ENCODE peak calls at places on chromosomes 16 and 17, in nine cellular contexts. One of them, this sample, is unnamed.
A peak's percentile ranks its signal among the peaks of the same experiment; 100 is the strongest.

GRCh38 chr16:85370881-85371651 is 242.1 kb upstream of the GSE1 start:
- DNase-seq in activated CD4-positive, alpha-beta T cell treated with anti-CD3 and anti-CD28 coated beads for 36 hours: no peak
- DNase-seq in activated CD4-positive, CD25-positive, alpha-beta regulatory T cell treated with anti-CD3 and anti-CD28 coated beads, Interleukin-2, amount 50 U/mL, for 16 hours: no peak
- DNase-seq in activated T-helper 1 cell treated with Interleukin-2 at 50 U/mL for 16 hours: no peak
- DNase-seq in head of caudate nucleus: no peak
- DNase-seq in HuH-7.5: no peak
- DNase-seq in HS-5: no peak
- DNase-seq in stimulated activated CD4-positive, alpha-beta T cell treated with anti-CD3 and anti-CD28 coated beads, Interleukin-1b, Interleukin-23, amount 100 ng/mL, for 1 hour: no peak
- DNase-seq in NCI-H1436: no peak
- DNase-seq in this sample: no peak

GRCh38 chr17:32142038-32142856 is at the start of gene RHOT1:
- DNase-seq in activated CD4-positive, alpha-beta T cell treated with anti-CD3 and anti-CD28 coated beads for 36 hours: peak; percentile 85
- DNase-seq in HuH-7.5: peak; percentile 67
- DNase-seq in NCI-H1436: peak; percentile 82
- DNase-seq in head of caudate nucleus: peak; percentile 85
- DNase-seq in activated CD4-positive, CD25-positive, alpha-beta regulatory T cell treated with anti-CD3 and anti-CD28 coated beads, Interleukin-2, amount 50 U/mL, for 16 hours: peak; percentile 46
- DNase-seq in activated T-helper 1 cell treated with Interleukin-2 at 50 U/mL for 16 hours: peak; percentile 62
- DNase-seq in HS-5: peak; percentile 74
- DNase-seq in stimulated activated CD4-positive, alpha-beta T cell treated with anti-CD3 and anti-CD28 coated beads, Interleukin-1b, Interleukin-23, amount 100 ng/mL, for 1 hour: peak; percentile 18
- DNase-seq in this sample: peak; percentile 76

GRCh38 chr16:66116163-66116792 is 250.2 kb upstream of the CDH5 start:
- DNase-seq in activated T-helper 1 cell treated with Interleukin-2 at 50 U/mL for 16 hours: no peak
- DNase-seq in NCI-H1436: no peak
- DNase-seq in HuH-7.5: no peak
- DNase-seq in HS-5: no peak
- DNase-seq in activated CD4-positive, CD25-positive, alpha-beta regulatory T cell treated with anti-CD3 and anti-CD28 coated beads, Interleukin-2, amount 50 U/mL, for 16 hours: no peak
- DNase-seq in head of caudate nucleus: no peak
- DNase-seq in activated CD4-positive, alpha-beta T cell treated with anti-CD3 and anti-CD28 coated beads for 36 hours: no peak
- DNase-seq in stimulated activated CD4-positive, alpha-beta T cell treated with anti-CD3 and anti-CD28 coated beads, Interleukin-1b, Interleukin-23, amount 100 ng/mL, for 1 hour: no peak
- DNase-seq in this sample: no peak

GRCh38 chr16:4404967-4405696 is 11.3 kb downstream of the CORO7 start:
- DNase-seq in HS-5: no peak
- DNase-seq in activated T-helper 1 cell treated with Interleukin-2 at 50 U/mL for 16 hours: no peak
- DNase-seq in activated CD4-positive, CD25-positive, alpha-beta regulatory T cell treated with anti-CD3 and anti-CD28 coated beads, Interleukin-2, amount 50 U/mL, for 16 hours: no peak
- DNase-seq in NCI-H1436: no peak
- DNase-seq in activated CD4-positive, alpha-beta T cell treated with anti-CD3 and anti-CD28 coated beads for 36 hours: no peak
- DNase-seq in head of caudate nucleus: no peak
- DNase-seq in HuH-7.5: no peak
- DNase-seq in stimulated activated CD4-positive, alpha-beta T cell treated with anti-CD3 and anti-CD28 coated beads, Interleukin-1b, Interleukin-23, amount 100 ng/mL, for 1 hour: no peak
- DNase-seq in this sample: no peak

GRCh38 chr17:62787358-62787757 is 20.8 kb downstream of the MARCHF10 start:
- DNase-seq in stimulated activated CD4-positive, alpha-beta T cell treated with anti-CD3 and anti-CD28 coated beads, Interleukin-1b, Interleukin-23, amount 100 ng/mL, for 1 hour: no peak
- DNase-seq in HuH-7.5: no peak
- DNase-seq in activated T-helper 1 cell treated with Interleukin-2 at 50 U/mL for 16 hours: no peak
- DNase-seq in HS-5: peak; percentile 35
- DNase-seq in activated CD4-positive, CD25-positive, alpha-beta regulatory T cell treated with anti-CD3 and anti-CD28 coated beads, Interleukin-2, amount 50 U/mL, for 16 hours: no peak
- DNase-seq in NCI-H1436: no peak
- DNase-seq in activated CD4-positive, alpha-beta T cell treated with anti-CD3 and anti-CD28 coated beads for 36 hours: no peak
- DNase-seq in head of caudate nucleus: no peak
- DNase-seq in this sample: no peak

GRCh38 chr17:63275318-63275967 is 170.7 kb downstream of the CYB561 start:
- DNase-seq in head of caudate nucleus: no peak
- DNase-seq in activated CD4-positive, alpha-beta T cell treated with anti-CD3 and anti-CD28 coated beads for 36 hours: peak; percentile 51
- DNase-seq in activated T-helper 1 cell treated with Interleukin-2 at 50 U/mL for 16 hours: no peak
- DNase-seq in NCI-H1436: no peak
- DNase-seq in HuH-7.5: peak; percentile 1
- DNase-seq in HS-5: peak; percentile 95
- DNase-seq in stimulated activated CD4-positive, alpha-beta T cell treated with anti-CD3 and anti-CD28 coated beads, Interleukin-1b, Interleukin-23, amount 100 ng/mL, for 1 hour: no peak
- DNase-seq in activated CD4-positive, CD25-positive, alpha-beta regulatory T cell treated with anti-CD3 and anti-CD28 coated beads, Interleukin-2, amount 50 U/mL, for 16 hours: no peak
- DNase-seq in this sample: no peak

GRCh38 chr17:4944554-4945175 is 3.7 kb downstream of the PFN1 start:
- DNase-seq in activated CD4-positive, CD25-positive, alpha-beta regulatory T cell treated with anti-CD3 and anti-CD28 coated beads, Interleukin-2, amount 50 U/mL, for 16 hours: no peak
- DNase-seq in HS-5: no peak
- DNase-seq in activated CD4-positive, alpha-beta T cell treated with anti-CD3 and anti-CD28 coated beads for 36 hours: peak; percentile 63
- DNase-seq in HuH-7.5: no peak
- DNase-seq in activated T-helper 1 cell treated with Interleukin-2 at 50 U/mL for 16 hours: no peak
- DNase-seq in head of caudate nucleus: no peak
- DNase-seq in stimulated activated CD4-positive, alpha-beta T cell treated with anti-CD3 and anti-CD28 coated beads, Interleukin-1b, Interleukin-23, amount 100 ng/mL, for 1 hour: no peak
- DNase-seq in NCI-H1436: no peak
- DNase-seq in this sample: no peak

GRCh38 chr16:23403547-23403946 is 49.4 kb downstream of the COG7 start:
- DNase-seq in activated T-helper 1 cell treated with Interleukin-2 at 50 U/mL for 16 hours: no peak
- DNase-seq in NCI-H1436: no peak
- DNase-seq in activated CD4-positive, CD25-positive, alpha-beta regulatory T cell treated with anti-CD3 and anti-CD28 coated beads, Interleukin-2, amount 50 U/mL, for 16 hours: no peak
- DNase-seq in HuH-7.5: no peak
- DNase-seq in head of caudate nucleus: no peak
- DNase-seq in stimulated activated CD4-positive, alpha-beta T cell treated with anti-CD3 and anti-CD28 coated beads, Interleukin-1b, Interleukin-23, amount 100 ng/mL, for 1 hour: no peak
- DNase-seq in activated CD4-positive, alpha-beta T cell treated with anti-CD3 and anti-CD28 coated beads for 36 hours: no peak
- DNase-seq in HS-5: no peak
- DNase-seq in this sample: no peak

GRCh38 chr17:4974064-4974670 is 6.5 kb upstream of the SPAG7 start:
- DNase-seq in activated T-helper 1 cell treated with Interleukin-2 at 50 U/mL for 16 hours: no peak
- DNase-seq in stimulated activated CD4-positive, alpha-beta T cell treated with anti-CD3 and anti-CD28 coated beads, Interleukin-1b, Interleukin-23, amount 100 ng/mL, for 1 hour: no peak
- DNase-seq in HuH-7.5: no peak
- DNase-seq in NCI-H1436: no peak
- DNase-seq in head of caudate nucleus: no peak
- DNase-seq in HS-5: no peak
- DNase-seq in activated CD4-positive, alpha-beta T cell treated with anti-CD3 and anti-CD28 coated beads for 36 hours: no peak
- DNase-seq in activated CD4-positive, CD25-positive, alpha-beta regulatory T cell treated with anti-CD3 and anti-CD28 coated beads, Interleukin-2, amount 50 U/mL, for 16 hours: no peak
- DNase-seq in this sample: no peak

GRCh38 chr17:80727409-80727755 is 182.7 kb downstream of the RPTOR start:
- DNase-seq in HS-5: no peak
- DNase-seq in activated CD4-positive, CD25-positive, alpha-beta regulatory T cell treated with anti-CD3 and anti-CD28 coated beads, Interleukin-2, amount 50 U/mL, for 16 hours: no peak
- DNase-seq in stimulated activated CD4-positive, alpha-beta T cell treated with anti-CD3 and anti-CD28 coated beads, Interleukin-1b, Interleukin-23, amount 100 ng/mL, for 1 hour: no peak
- DNase-seq in NCI-H1436: no peak
- DNase-seq in activated T-helper 1 cell treated with Interleukin-2 at 50 U/mL for 16 hours: no peak
- DNase-seq in head of caudate nucleus: no peak
- DNase-seq in HuH-7.5: no peak
- DNase-seq in activated CD4-positive, alpha-beta T cell treated with anti-CD3 and anti-CD28 coated beads for 36 hours: no peak
- DNase-seq in this sample: no peak

GRCh38 chr17:29616300-29617048 is 6.2 kb downstream of the CORO6 start:
- DNase-seq in activated T-helper 1 cell treated with Interleukin-2 at 50 U/mL for 16 hours: no peak
- DNase-seq in HuH-7.5: no peak
- DNase-seq in stimulated activated CD4-positive, alpha-beta T cell treated with anti-CD3 and anti-CD28 coated beads, Interleukin-1b, Interleukin-23, amount 100 ng/mL, for 1 hour: no peak
- DNase-seq in activated CD4-positive, CD25-positive, alpha-beta regulatory T cell treated with anti-CD3 and anti-CD28 coated beads, Interleukin-2, amount 50 U/mL, for 16 hours: no peak
- DNase-seq in head of caudate nucleus: no peak
- DNase-seq in NCI-H1436: no peak
- DNase-seq in HS-5: no peak
- DNase-seq in activated CD4-positive, alpha-beta T cell treated with anti-CD3 and anti-CD28 coated beads for 36 hours: peak; percentile 46
- DNase-seq in this sample: no peak

GRCh38 chr16:48049832-48050231 is 106.0 kb downstream of the ABCC12 start:
- DNase-seq in HuH-7.5: no peak
- DNase-seq in head of caudate nucleus: no peak
- DNase-seq in activated CD4-positive, alpha-beta T cell treated with anti-CD3 and anti-CD28 coated beads for 36 hours: no peak
- DNase-seq in activated T-helper 1 cell treated with Interleukin-2 at 50 U/mL for 16 hours: no peak
- DNase-seq in stimulated activated CD4-positive, alpha-beta T cell treated with anti-CD3 and anti-CD28 coated beads, Interleukin-1b, Interleukin-23, amount 100 ng/mL, for 1 hour: no peak
- DNase-seq in HS-5: no peak
- DNase-seq in NCI-H1436: no peak
- DNase-seq in activated CD4-positive, CD25-positive, alpha-beta regulatory T cell treated with anti-CD3 and anti-CD28 coated beads, Interleukin-2, amount 50 U/mL, for 16 hours: no peak
- DNase-seq in this sample: no peak

GRCh38 chr16:84518804-84519341 is 14.4 kb upstream of the MEAK7 start:
- DNase-seq in stimulated activated CD4-positive, alpha-beta T cell treated with anti-CD3 and anti-CD28 coated beads, Interleukin-1b, Interleukin-23, amount 100 ng/mL, for 1 hour: no peak
- DNase-seq in activated CD4-positive, CD25-positive, alpha-beta regulatory T cell treated with anti-CD3 and anti-CD28 coated beads, Interleukin-2, amount 50 U/mL, for 16 hours: no peak
- DNase-seq in activated CD4-positive, alpha-beta T cell treated with anti-CD3 and anti-CD28 coated beads for 36 hours: peak; percentile 74
- DNase-seq in head of caudate nucleus: no peak
- DNase-seq in activated T-helper 1 cell treated with Interleukin-2 at 50 U/mL for 16 hours: peak; percentile 48
- DNase-seq in HS-5: no peak
- DNase-seq in HuH-7.5: no peak
- DNase-seq in NCI-H1436: peak; percentile 56
- DNase-seq in this sample: no peak

GRCh38 chr17:78458091-78458490 is 79.6 kb downstream of the PGS1 start:
- DNase-seq in HS-5: no peak
- DNase-seq in NCI-H1436: no peak
- DNase-seq in stimulated activated CD4-positive, alpha-beta T cell treated with anti-CD3 and anti-CD28 coated beads, Interleukin-1b, Interleukin-23, amount 100 ng/mL, for 1 hour: no peak
- DNase-seq in activated T-helper 1 cell treated with Interleukin-2 at 50 U/mL for 16 hours: no peak
- DNase-seq in HuH-7.5: no peak
- DNase-seq in head of caudate nucleus: no peak
- DNase-seq in activated CD4-positive, alpha-beta T cell treated with anti-CD3 and anti-CD28 coated beads for 36 hours: no peak
- DNase-seq in activated CD4-positive, CD25-positive, alpha-beta regulatory T cell treated with anti-CD3 and anti-CD28 coated beads, Interleukin-2, amount 50 U/mL, for 16 hours: no peak
- DNase-seq in this sample: no peak

GRCh38 chr17:73065376-73065775 is 27.1 kb downstream of the SLC39A11 start:
- DNase-seq in NCI-H1436: no peak
- DNase-seq in HS-5: no peak
- DNase-seq in activated CD4-positive, CD25-positive, alpha-beta regulatory T cell treated with anti-CD3 and anti-CD28 coated beads, Interleukin-2, amount 50 U/mL, for 16 hours: no peak
- DNase-seq in HuH-7.5: no peak
- DNase-seq in stimulated activated CD4-positive, alpha-beta T cell treated with anti-CD3 and anti-CD28 coated beads, Interleukin-1b, Interleukin-23, amount 100 ng/mL, for 1 hour: no peak
- DNase-seq in activated T-helper 1 cell treated with Interleukin-2 at 50 U/mL for 16 hours: no peak
- DNase-seq in activated CD4-positive, alpha-beta T cell treated with anti-CD3 and anti-CD28 coated beads for 36 hours: no peak
- DNase-seq in head of caudate nucleus: no peak
- DNase-seq in this sample: no peak

GRCh38 chr16:75529959-75530358 is 5.9 kb downstream of the CHST5 start:
- DNase-seq in stimulated activated CD4-positive, alpha-beta T cell treated with anti-CD3 and anti-CD28 coated beads, Interleukin-1b, Interleukin-23, amount 100 ng/mL, for 1 hour: no peak
- DNase-seq in activated T-helper 1 cell treated with Interleukin-2 at 50 U/mL for 16 hours: no peak
- DNase-seq in NCI-H1436: no peak
- DNase-seq in activated CD4-positive, alpha-beta T cell treated with anti-CD3 and anti-CD28 coated beads for 36 hours: no peak
- DNase-seq in HuH-7.5: no peak
- DNase-seq in activated CD4-positive, CD25-positive, alpha-beta regulatory T cell treated with anti-CD3 and anti-CD28 coated beads, Interleukin-2, amount 50 U/mL, for 16 hours: no peak
- DNase-seq in head of caudate nucleus: no peak
- DNase-seq in HS-5: no peak
- DNase-seq in this sample: no peak

GRCh38 chr17:34706029-34706428 is 126.6 kb downstream of the TMEM132E start:
- DNase-seq in HS-5: no peak
- DNase-seq in head of caudate nucleus: no peak
- DNase-seq in NCI-H1436: no peak
- DNase-seq in activated T-helper 1 cell treated with Interleukin-2 at 50 U/mL for 16 hours: no peak
- DNase-seq in activated CD4-positive, alpha-beta T cell treated with anti-CD3 and anti-CD28 coated beads for 36 hours: peak; percentile 53
- DNase-seq in stimulated activated CD4-positive, alpha-beta T cell treated with anti-CD3 and anti-CD28 coated beads, Interleukin-1b, Interleukin-23, amount 100 ng/mL, for 1 hour: no peak
- DNase-seq in HuH-7.5: no peak
- DNase-seq in activated CD4-positive, CD25-positive, alpha-beta regulatory T cell treated with anti-CD3 and anti-CD28 coated beads, Interleukin-2, amount 50 U/mL, for 16 hours: no peak
- DNase-seq in this sample: peak; percentile 62

GRCh38 chr17:71334041-71334781 is 786.6 kb upstream of the SOX9 start:
- DNase-seq in HS-5: no peak
- DNase-seq in activated CD4-positive, alpha-beta T cell treated with anti-CD3 and anti-CD28 coated beads for 36 hours: no peak
- DNase-seq in head of caudate nucleus: no peak
- DNase-seq in activated T-helper 1 cell treated with Interleukin-2 at 50 U/mL for 16 hours: no peak
- DNase-seq in NCI-H1436: no peak
- DNase-seq in HuH-7.5: no peak
- DNase-seq in stimulated activated CD4-positive, alpha-beta T cell treated with anti-CD3 and anti-CD28 coated beads, Interleukin-1b, Interleukin-23, amount 100 ng/mL, for 1 hour: no peak
- DNase-seq in activated CD4-positive, CD25-positive, alpha-beta regulatory T cell treated with anti-CD3 and anti-CD28 coated beads, Interleukin-2, amount 50 U/mL, for 16 hours: no peak
- DNase-seq in this sample: no peak

GRCh38 chr17:19389386-19389785 is 2.4 kb upstream of the MFAP4 start:
- DNase-seq in activated CD4-positive, CD25-positive, alpha-beta regulatory T cell treated with anti-CD3 and anti-CD28 coated beads, Interleukin-2, amount 50 U/mL, for 16 hours: no peak
- DNase-seq in NCI-H1436: no peak
- DNase-seq in activated CD4-positive, alpha-beta T cell treated with anti-CD3 and anti-CD28 coated beads for 36 hours: no peak
- DNase-seq in head of caudate nucleus: peak; percentile 12
- DNase-seq in activated T-helper 1 cell treated with Interleukin-2 at 50 U/mL for 16 hours: no peak
- DNase-seq in stimulated activated CD4-positive, alpha-beta T cell treated with anti-CD3 and anti-CD28 coated beads, Interleukin-1b, Interleukin-23, amount 100 ng/mL, for 1 hour: no peak
- DNase-seq in HS-5: no peak
- DNase-seq in HuH-7.5: no peak
- DNase-seq in this sample: no peak

GRCh38 chr17:67477687-67478086 is 100.6 kb downstream of the PITPNC1 start:
- DNase-seq in activated CD4-positive, alpha-beta T cell treated with anti-CD3 and anti-CD28 coated beads for 36 hours: peak; percentile 82
- DNase-seq in head of caudate nucleus: no peak
- DNase-seq in activated CD4-positive, CD25-positive, alpha-beta regulatory T cell treated with anti-CD3 and anti-CD28 coated beads, Interleukin-2, amount 50 U/mL, for 16 hours: no peak
- DNase-seq in activated T-helper 1 cell treated with Interleukin-2 at 50 U/mL for 16 hours: no peak
- DNase-seq in HS-5: no peak
- DNase-seq in HuH-7.5: no peak
- DNase-seq in stimulated activated CD4-positive, alpha-beta T cell treated with anti-CD3 and anti-CD28 coated beads, Interleukin-1b, Interleukin-23, amount 100 ng/mL, for 1 hour: peak; percentile 10
- DNase-seq in NCI-H1436: no peak
- DNase-seq in this sample: no peak

GRCh38 chr16:58582971-58583765 is 46.5 kb downstream of the CNOT1 start:
- DNase-seq in NCI-H1436: no peak
- DNase-seq in HS-5: no peak
- DNase-seq in activated T-helper 1 cell treated with Interleukin-2 at 50 U/mL for 16 hours: no peak
- DNase-seq in activated CD4-positive, CD25-positive, alpha-beta regulatory T cell treated with anti-CD3 and anti-CD28 coated beads, Interleukin-2, amount 50 U/mL, for 16 hours: no peak
- DNase-seq in HuH-7.5: no peak
- DNase-seq in head of caudate nucleus: no peak
- DNase-seq in stimulated activated CD4-positive, alpha-beta T cell treated with anti-CD3 and anti-CD28 coated beads, Interleukin-1b, Interleukin-23, amount 100 ng/mL, for 1 hour: no peak
- DNase-seq in activated CD4-positive, alpha-beta T cell treated with anti-CD3 and anti-CD28 coated beads for 36 hours: peak; percentile 42
- DNase-seq in this sample: no peak

GRCh38 chr16:23248261-23249194 is 53.6 kb upstream of the SCNN1B start:
- DNase-seq in HuH-7.5: no peak
- DNase-seq in activated CD4-positive, CD25-positive, alpha-beta regulatory T cell treated with anti-CD3 and anti-CD28 coated beads, Interleukin-2, amount 50 U/mL, for 16 hours: no peak
- DNase-seq in activated T-helper 1 cell treated with Interleukin-2 at 50 U/mL for 16 hours: no peak
- DNase-seq in HS-5: no peak
- DNase-seq in NCI-H1436: no peak
- DNase-seq in head of caudate nucleus: no peak
- DNase-seq in stimulated activated CD4-positive, alpha-beta T cell treated with anti-CD3 and anti-CD28 coated beads, Interleukin-1b, Interleukin-23, amount 100 ng/mL, for 1 hour: no peak
- DNase-seq in activated CD4-positive, alpha-beta T cell treated with anti-CD3 and anti-CD28 coated beads for 36 hours: no peak
- DNase-seq in this sample: no peak

GRCh38 chr16:28837672-28838557 is 8.2 kb downstream of the TUFM start:
- DNase-seq in head of caudate nucleus: no peak
- DNase-seq in HS-5: no peak
- DNase-seq in NCI-H1436: no peak
- DNase-seq in HuH-7.5: no peak
- DNase-seq in activated CD4-positive, CD25-positive, alpha-beta regulatory T cell treated with anti-CD3 and anti-CD28 coated beads, Interleukin-2, amount 50 U/mL, for 16 hours: no peak
- DNase-seq in activated T-helper 1 cell treated with Interleukin-2 at 50 U/mL for 16 hours: no peak
- DNase-seq in stimulated activated CD4-positive, alpha-beta T cell treated with anti-CD3 and anti-CD28 coated beads, Interleukin-1b, Interleukin-23, amount 100 ng/mL, for 1 hour: no peak
- DNase-seq in activated CD4-positive, alpha-beta T cell treated with anti-CD3 and anti-CD28 coated beads for 36 hours: no peak
- DNase-seq in this sample: no peak

GRCh38 chr17:78528541-78528940 is 48.7 kb downstream of the DNAH17 start:
- DNase-seq in HuH-7.5: no peak
- DNase-seq in activated T-helper 1 cell treated with Interleukin-2 at 50 U/mL for 16 hours: no peak
- DNase-seq in stimulated activated CD4-positive, alpha-beta T cell treated with anti-CD3 and anti-CD28 coated beads, Interleukin-1b, Interleukin-23, amount 100 ng/mL, for 1 hour: no peak
- DNase-seq in NCI-H1436: peak; percentile 93
- DNase-seq in head of caudate nucleus: no peak
- DNase-seq in activated CD4-positive, alpha-beta T cell treated with anti-CD3 and anti-CD28 coated beads for 36 hours: no peak
- DNase-seq in activated CD4-positive, CD25-positive, alpha-beta regulatory T cell treated with anti-CD3 and anti-CD28 coated beads, Interleukin-2, amount 50 U/mL, for 16 hours: no peak
- DNase-seq in HS-5: no peak
- DNase-seq in this sample: no peak

GRCh38 chr16:117381-118365 is 20.8 kb downstream of the NPRL3 start:
- DNase-seq in NCI-H1436: peak; percentile 83
- DNase-seq in activated CD4-positive, CD25-positive, alpha-beta regulatory T cell treated with anti-CD3 and anti-CD28 coated beads, Interleukin-2, amount 50 U/mL, for 16 hours: peak; percentile 25
- DNase-seq in head of caudate nucleus: peak; percentile 59
- DNase-seq in HuH-7.5: peak; percentile 52
- DNase-seq in stimulated activated CD4-positive, alpha-beta T cell treated with anti-CD3 and anti-CD28 coated beads, Interleukin-1b, Interleukin-23, amount 100 ng/mL, for 1 hour: peak; percentile 31
- DNase-seq in activated T-helper 1 cell treated with Interleukin-2 at 50 U/mL for 16 hours: peak; percentile 29
- DNase-seq in HS-5: no peak
- DNase-seq in activated CD4-positive, alpha-beta T cell treated with anti-CD3 and anti-CD28 coated beads for 36 hours: peak; percentile 79
- DNase-seq in this sample: peak; percentile 84